ENCODE peak calls at places on chromosomes 1 and 21, in four cellular contexts. One of them, this sample, is unnamed.

GRCh38 chr21:46604975-46605758 is at the start of gene S100B:
- DNase-seq in sigmoid colon: peak; percentile 73
- DNase-seq in CD4-positive, alpha-beta memory T cell: no peak
- DNase-seq in fibroblast of pulmonary artery: no peak
- DNase-seq in this sample: no peak

GRCh38 chr1:24089027-24089742 is 22.8 kb downstream of the MYOM3 start:
- DNase-seq in sigmoid colon: no peak
- DNase-seq in CD4-positive, alpha-beta memory T cell: no peak
- DNase-seq in fibroblast of pulmonary artery: no peak
- DNase-seq in this sample: no peak

GRCh38 chr1:22105611-22106207 is 37.2 kb downstream of the WNT4 start:
- DNase-seq in sigmoid colon: no peak
- DNase-seq in CD4-positive, alpha-beta memory T cell: peak; percentile 50
- DNase-seq in fibroblast of pulmonary artery: peak; percentile 79
- DNase-seq in this sample: peak; percentile 46

GRCh38 chr1:46043491-46044017 is 88.9 kb downstream of the PIK3R3 start:
- DNase-seq in sigmoid colon: peak; percentile 43
- DNase-seq in CD4-positive, alpha-beta memory T cell: no peak
- DNase-seq in fibroblast of pulmonary artery: no peak
- DNase-seq in this sample: peak; percentile 60

GRCh38 chr1:201042663-201043461 is 19.3 kb upstream of the KIF21B start:
- DNase-seq in sigmoid colon: no peak
- DNase-seq in CD4-positive, alpha-beta memory T cell: peak; percentile 72
- DNase-seq in fibroblast of pulmonary artery: peak; percentile 85
- DNase-seq in this sample: peak; percentile 81

GRCh38 chr1:45499415-45499769 is 481 bp downstream of the CCDC163 start:
- DNase-seq in sigmoid colon: peak; percentile 24
- DNase-seq in CD4-positive, alpha-beta memory T cell: peak; percentile 4
- DNase-seq in fibroblast of pulmonary artery: no peak
- DNase-seq in this sample: no peak

GRCh38 chr1:200129480-200129879 is 102.0 kb downstream of the NR5A2 start:
- DNase-seq in sigmoid colon: no peak
- DNase-seq in CD4-positive, alpha-beta memory T cell: peak; percentile 36
- DNase-seq in fibroblast of pulmonary artery: no peak
- DNase-seq in this sample: peak; percentile 26

GRCh38 chr1:182617734-182618288 is 13.6 kb upstream of the RGS16 start:
- DNase-seq in sigmoid colon: no peak
- DNase-seq in CD4-positive, alpha-beta memory T cell: no peak
- DNase-seq in fibroblast of pulmonary artery: peak; percentile 29
- DNase-seq in this sample: no peak

GRCh38 chr1:211699059-211699458 is 23.6 kb upstream of the NEK2 start:
- DNase-seq in sigmoid colon: no peak
- DNase-seq in CD4-positive, alpha-beta memory T cell: no peak
- DNase-seq in fibroblast of pulmonary artery: no peak
- DNase-seq in this sample: no peak

GRCh38 chr21:37535130-37535529 is 168.6 kb downstream of the DYRK1A start:
- DNase-seq in sigmoid colon: no peak
- DNase-seq in CD4-positive, alpha-beta memory T cell: no peak
- DNase-seq in fibroblast of pulmonary artery: no peak
- DNase-seq in this sample: no peak

GRCh38 chr1:216804107-216804506 is 80.9 kb upstream of the ESRRG start:
- DNase-seq in sigmoid colon: no peak
- DNase-seq in CD4-positive, alpha-beta memory T cell: no peak
- DNase-seq in fibroblast of pulmonary artery: no peak
- DNase-seq in this sample: no peak

GRCh38 chr1:202967684-202968281 is 726 bp upstream of the CYB5R1 start:
- DNase-seq in sigmoid colon: no peak
- DNase-seq in CD4-positive, alpha-beta memory T cell: peak; percentile 21
- DNase-seq in fibroblast of pulmonary artery: no peak
- DNase-seq in this sample: peak; percentile 34

GRCh38 chr1:110672753-110673108 is 2.0 kb downstream of the KCNA3 start:
- DNase-seq in sigmoid colon: no peak
- DNase-seq in CD4-positive, alpha-beta memory T cell: peak; percentile 81
- DNase-seq in fibroblast of pulmonary artery: no peak
- DNase-seq in this sample: peak; percentile 66

GRCh38 chr1:178497903-178498478 is 1.2 kb upstream of the CLEC20A start:
- DNase-seq in sigmoid colon: no peak
- DNase-seq in CD4-positive, alpha-beta memory T cell: no peak
- DNase-seq in fibroblast of pulmonary artery: no peak
- DNase-seq in this sample: no peak

GRCh38 chr1:193065954-193066353 is 6.5 kb downstream of the RO60 start:
- DNase-seq in sigmoid colon: no peak
- DNase-seq in CD4-positive, alpha-beta memory T cell: no peak
- DNase-seq in fibroblast of pulmonary artery: no peak
- DNase-seq in this sample: no peak

GRCh38 chr1:203584040-203584439 is 42.6 kb upstream of the ATP2B4 start:
- DNase-seq in sigmoid colon: no peak
- DNase-seq in CD4-positive, alpha-beta memory T cell: no peak
- DNase-seq in fibroblast of pulmonary artery: peak; percentile 39
- DNase-seq in this sample: no peak

GRCh38 chr1:13699510-13699909 is 478 bp upstream of the PRDM2 start:
- DNase-seq in sigmoid colon: no peak
- DNase-seq in CD4-positive, alpha-beta memory T cell: no peak
- DNase-seq in fibroblast of pulmonary artery: peak; percentile 10
- DNase-seq in this sample: no peak

GRCh38 chr1:27936370-27936769 is 1.6 kb downstream of the SMPDL3B start:
- DNase-seq in sigmoid colon: no peak
- DNase-seq in CD4-positive, alpha-beta memory T cell: no peak
- DNase-seq in fibroblast of pulmonary artery: no peak
- DNase-seq in this sample: no peak

GRCh38 chr1:53116933-53117332 is 25.5 kb downstream of the SLC1A7 start:
- DNase-seq in sigmoid colon: no peak
- DNase-seq in CD4-positive, alpha-beta memory T cell: no peak
- DNase-seq in fibroblast of pulmonary artery: no peak
- DNase-seq in this sample: no peak

GRCh38 chr21:35016071-35016470 is 33.0 kb downstream of the RUNX1 start:
- DNase-seq in sigmoid colon: no peak
- DNase-seq in CD4-positive, alpha-beta memory T cell: no peak
- DNase-seq in fibroblast of pulmonary artery: no peak
- DNase-seq in this sample: no peak

GRCh38 chr21:44337941-44338895 is 972 bp downstream of the CFAP410 start:
- DNase-seq in sigmoid colon: peak; percentile 91
- DNase-seq in CD4-positive, alpha-beta memory T cell: peak; percentile 38
- DNase-seq in fibroblast of pulmonary artery: peak; percentile 50
- DNase-seq in this sample: peak; percentile 33

GRCh38 chr1:159896086-159896930 is 3.7 kb downstream of the CFAP45 start:
- DNase-seq in sigmoid colon: peak; percentile 56
- DNase-seq in CD4-positive, alpha-beta memory T cell: no peak
- DNase-seq in fibroblast of pulmonary artery: no peak
- DNase-seq in this sample: no peak

GRCh38 chr21:46059195-46059594 is 38.7 kb upstream of the COL6A2 start:
- DNase-seq in sigmoid colon: peak; percentile 65
- DNase-seq in CD4-positive, alpha-beta memory T cell: no peak
- DNase-seq in fibroblast of pulmonary artery: no peak
- DNase-seq in this sample: no peak

GRCh38 chr1:220497220-220497756 is 30.6 kb upstream of the MARK1 start:
- DNase-seq in sigmoid colon: no peak
- DNase-seq in CD4-positive, alpha-beta memory T cell: no peak
- DNase-seq in fibroblast of pulmonary artery: no peak
- DNase-seq in this sample: no peak

GRCh38 chr1:226261818-226262217 is 38.4 kb downstream of the MIXL1 start:
- DNase-seq in sigmoid colon: no peak
- DNase-seq in CD4-positive, alpha-beta memory T cell: no peak
- DNase-seq in fibroblast of pulmonary artery: no peak
- DNase-seq in this sample: no peak

GRCh38 chr1:223201967-223202366 is 58.9 kb upstream of the TLR5 start:
- DNase-seq in sigmoid colon: no peak
- DNase-seq in CD4-positive, alpha-beta memory T cell: no peak
- DNase-seq in fibroblast of pulmonary artery: no peak
- DNase-seq in this sample: no peak

GRCh38 chr1:24735619-24736375 is 9.4 kb upstream of the CLIC4 start:
- DNase-seq in sigmoid colon: peak; percentile 66
- DNase-seq in CD4-positive, alpha-beta memory T cell: no peak
- DNase-seq in fibroblast of pulmonary artery: peak; percentile 70
- DNase-seq in this sample: no peak

GRCh38 chr1:23224721-23225648 is 7.7 kb upstream of the HTR1D start:
- DNase-seq in sigmoid colon: no peak
- DNase-seq in CD4-positive, alpha-beta memory T cell: no peak
- DNase-seq in fibroblast of pulmonary artery: peak; percentile 77
- DNase-seq in this sample: no peak

GRCh38 chr1:164320780-164321683 is 238.0 kb upstream of the PBX1 start:
- DNase-seq in sigmoid colon: peak; percentile 65
- DNase-seq in CD4-positive, alpha-beta memory T cell: no peak
- DNase-seq in fibroblast of pulmonary artery: peak; percentile 13
- DNase-seq in this sample: no peak

GRCh38 chr1:209787551-209787950 is 3.2 kb upstream of the C1orf74 start:
- DNase-seq in sigmoid colon: peak; percentile 79
- DNase-seq in CD4-positive, alpha-beta memory T cell: no peak
- DNase-seq in fibroblast of pulmonary artery: peak; percentile 33
- DNase-seq in this sample: no peak

GRCh38 chr1:162264108-162264507 is 112.5 kb downstream of the SPATA46 start:
- DNase-seq in sigmoid colon: no peak
- DNase-seq in CD4-positive, alpha-beta memory T cell: no peak
- DNase-seq in fibroblast of pulmonary artery: no peak
- DNase-seq in this sample: no peak

GRCh38 chr1:185158806-185159205 is 1.8 kb downstream of the SWT1 start:
- DNase-seq in sigmoid colon: no peak
- DNase-seq in CD4-positive, alpha-beta memory T cell: no peak
- DNase-seq in fibroblast of pulmonary artery: no peak
- DNase-seq in this sample: no peak

GRCh38 chr21:31395268-31395667 is 51.2 kb upstream of the TIAM1 start:
- DNase-seq in sigmoid colon: no peak
- DNase-seq in CD4-positive, alpha-beta memory T cell: no peak
- DNase-seq in fibroblast of pulmonary artery: no peak
- DNase-seq in this sample: no peak

GRCh38 chr1:246335126-246335525 is 172.0 kb downstream of the SMYD3 start:
- DNase-seq in sigmoid colon: no peak
- DNase-seq in CD4-positive, alpha-beta memory T cell: no peak
- DNase-seq in fibroblast of pulmonary artery: no peak
- DNase-seq in this sample: no peak

GRCh38 chr1:170010443-170010842 is 64.1 kb downstream of the KIFAP3 start:
- DNase-seq in sigmoid colon: no peak
- DNase-seq in CD4-positive, alpha-beta memory T cell: no peak
- DNase-seq in fibroblast of pulmonary artery: peak; percentile 84
- DNase-seq in this sample: peak; percentile 65

GRCh38 chr1:163807331-163807730 is 485.6 kb downstream of the NUF2 start:
- DNase-seq in sigmoid colon: no peak
- DNase-seq in CD4-positive, alpha-beta memory T cell: no peak
- DNase-seq in fibroblast of pulmonary artery: no peak
- DNase-seq in this sample: no peak

GRCh38 chr1:232084584-232085223 is 458.1 kb downstream of the DISC1 start:
- DNase-seq in sigmoid colon: no peak
- DNase-seq in CD4-positive, alpha-beta memory T cell: no peak
- DNase-seq in fibroblast of pulmonary artery: peak; percentile 29
- DNase-seq in this sample: peak; percentile 17

GRCh38 chr1:168833352-168833751 is 104.3 kb upstream of the DPT start:
- DNase-seq in sigmoid colon: no peak
- DNase-seq in CD4-positive, alpha-beta memory T cell: no peak
- DNase-seq in fibroblast of pulmonary artery: no peak
- DNase-seq in this sample: no peak

GRCh38 chr1:43206721-43207228 is 34.6 kb downstream of the CFAP57 start:
- DNase-seq in sigmoid colon: no peak
- DNase-seq in CD4-positive, alpha-beta memory T cell: no peak
- DNase-seq in fibroblast of pulmonary artery: peak; percentile 97
- DNase-seq in this sample: no peak
- H3K4me3 ChIP-seq in sigmoid colon: no peak overlapping the region
- H3K4me3 ChIP-seq in CD4-positive, alpha-beta memory T cell: no peak overlapping the region
- H3K4me3 ChIP-seq in fibroblast of pulmonary artery: peak overlapping the region; percentile 28
- H3K4me3 ChIP-seq in this sample: no peak overlapping the region

DNA sequence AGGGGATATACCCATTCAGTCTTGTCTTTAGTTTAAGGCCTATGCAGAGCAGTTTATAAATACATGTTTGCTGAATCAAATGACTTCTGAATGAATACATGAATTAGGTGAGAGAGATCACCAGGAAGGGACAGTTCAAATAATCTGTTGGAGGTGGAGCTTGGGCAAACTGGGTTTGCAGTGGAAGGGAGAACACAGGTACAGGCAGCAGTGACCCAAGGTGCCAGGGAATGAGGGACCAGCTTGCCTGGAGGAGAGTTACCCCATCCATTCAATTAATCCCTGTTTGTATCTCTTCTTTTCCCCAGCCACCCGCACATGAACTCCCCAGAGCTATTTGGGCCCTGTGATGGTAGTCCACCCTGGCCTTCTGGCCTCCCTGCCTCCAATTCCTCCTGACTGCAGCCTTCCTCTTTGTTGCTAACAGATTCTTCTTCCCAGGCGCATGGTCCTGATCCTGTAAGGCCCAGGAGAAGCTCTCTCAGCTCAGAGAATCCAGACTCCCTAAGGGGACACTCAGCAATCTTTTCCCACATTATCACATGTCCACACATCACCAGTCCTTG is 1.8 kb downstream of the CD58 start:
- DNase-seq in sigmoid colon: no peak
- DNase-seq in CD4-positive, alpha-beta memory T cell: no peak
- DNase-seq in fibroblast of pulmonary artery: no peak
- DNase-seq in this sample: no peak
- H3K4me3 ChIP-seq in sigmoid colon: no peak overlapping the region
- H3K4me3 ChIP-seq in CD4-positive, alpha-beta memory T cell: no peak overlapping the region
- H3K4me3 ChIP-seq in fibroblast of pulmonary artery: no peak overlapping the region
- H3K4me3 ChIP-seq in this sample: peak overlapping the region; percentile 80

GRCh38 chr1:119007672-119008482 is 19.7 kb upstream of the TBX15 start:
- DNase-seq in sigmoid colon: no peak
- DNase-seq in CD4-positive, alpha-beta memory T cell: no peak
- DNase-seq in fibroblast of pulmonary artery: no peak
- DNase-seq in this sample: no peak
- H3K4me3 ChIP-seq in sigmoid colon: peak overlapping the region; percentile 38
- H3K4me3 ChIP-seq in CD4-positive, alpha-beta memory T cell: no peak overlapping the region
- H3K4me3 ChIP-seq in fibroblast of pulmonary artery: peak overlapping the region; percentile 38
- H3K4me3 ChIP-seq in this sample: no peak overlapping the region

DNA sequence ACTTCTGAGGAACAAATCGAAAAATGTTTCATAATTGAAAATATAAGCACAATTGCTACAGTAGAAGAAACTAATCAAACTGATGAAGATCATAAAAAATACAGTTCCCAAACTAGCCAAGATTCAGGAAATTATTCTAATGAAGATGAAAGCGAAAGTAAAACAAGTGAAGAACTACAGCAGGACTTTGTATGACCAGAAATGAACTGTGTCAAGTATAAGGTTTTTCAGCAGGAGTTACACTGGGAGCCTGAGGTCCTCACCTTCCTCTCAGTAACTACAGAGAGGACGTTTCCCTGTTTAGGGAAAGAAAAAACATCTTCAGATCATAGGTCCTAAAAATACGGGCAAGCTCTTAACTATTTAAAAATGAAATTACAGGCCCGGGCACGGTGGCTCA is 30.6 kb downstream of the IFNAR1 start:
- DNase-seq in sigmoid colon: no peak
- DNase-seq in CD4-positive, alpha-beta memory T cell: no peak
- DNase-seq in fibroblast of pulmonary artery: no peak
- DNase-seq in this sample: peak; percentile 41
- H3K4me3 ChIP-seq in sigmoid colon: no peak overlapping the region
- H3K4me3 ChIP-seq in CD4-positive, alpha-beta memory T cell: no peak overlapping the region
- H3K4me3 ChIP-seq in fibroblast of pulmonary artery: no peak overlapping the region
- H3K4me3 ChIP-seq in this sample: no peak overlapping the region

DNA sequence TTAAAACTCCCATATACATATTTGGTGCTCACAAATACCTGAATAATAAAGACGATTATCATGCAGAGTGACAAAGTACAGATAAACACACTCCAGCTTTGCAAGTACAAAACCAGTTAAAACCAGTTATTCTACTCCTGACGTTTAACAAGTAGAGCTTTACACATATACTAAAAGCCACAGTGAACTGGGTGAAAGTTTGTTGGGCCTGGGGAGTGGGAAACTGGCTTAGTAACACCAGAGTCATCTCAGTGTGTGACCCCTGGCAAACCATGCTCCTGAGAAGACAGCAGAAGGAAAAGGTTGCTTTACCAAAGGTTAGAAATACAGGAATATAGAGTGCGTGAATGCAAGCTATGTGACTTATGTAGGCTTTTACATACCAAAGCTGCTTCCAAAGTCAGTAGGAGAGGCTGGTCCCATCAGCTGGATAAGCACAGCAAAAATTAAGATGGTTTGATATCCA is 148.1 kb downstream of the NRIP1 start:
- DNase-seq in sigmoid colon: no peak
- DNase-seq in CD4-positive, alpha-beta memory T cell: no peak
- DNase-seq in fibroblast of pulmonary artery: no peak
- DNase-seq in this sample: no peak
- H3K4me3 ChIP-seq in sigmoid colon: no peak overlapping the region
- H3K4me3 ChIP-seq in CD4-positive, alpha-beta memory T cell: no peak overlapping the region
- H3K4me3 ChIP-seq in fibroblast of pulmonary artery: no peak overlapping the region
- H3K4me3 ChIP-seq in this sample: no peak overlapping the region